ENCODE peak calls at places on chromosomes 12 and 14, in seven cellular contexts. H is activated T-helper 1 cell treated with Interleukin-2 at 50 U/mL for 16 hours; G is GM20000; C is activated CD8-positive, alpha-beta memory T cell treated with anti-CD3 and anti-CD28 coated beads, Interleukin-2, amount 50 U/mL, for 48 hours; Q is skeletal muscle cell; Z is foreskin fibroblast; A is spleen. R is an unnamed sample.

GRCh38 chr12:89162704-89163261 is 189.5 kb downstream of the DUSP6 start:
- DNase-seq in G (peak), H (no peak), Q (peak), C (peak), A (no peak), Z (peak), R (no peak)

GRCh38 chr12:105156260-105156659 is 48.7 kb downstream of the WASHC4 start:
- DNase-seq in H (no peak), G (no peak), Q (no peak), A (no peak), Z (no peak), C (no peak), R (no peak)

GRCh38 chr12:63208956-63209355 is 58.0 kb upstream of the AVPR1A start:
- DNase-seq in G (no peak), Q (no peak), Z (no peak), C (no peak), H (no peak), A (no peak), R (no peak)

GRCh38 chr14:51298895-51299294 is 58.8 kb downstream of the TMX1 start:
- DNase-seq in G (peak), A (no peak), Z (no peak), Q (no peak), H (no peak), C (no peak), R (no peak)

GRCh38 chr14:99212199-99212598 is 59.8 kb downstream of the BCL11B start:
- DNase-seq in Q (no peak), Z (no peak), H (no peak), G (no peak), A (no peak), C (no peak), R (no peak)

GRCh38 chr14:100873083-100873482 is 30.4 kb downstream of the RTL1 start:
- DNase-seq in C (no peak), Q (no peak), Z (no peak), H (no peak), A (peak), G (no peak), R (no peak)

GRCh38 chr14:103402700-103403099 is 17.5 kb downstream of the MARK3 start:
- DNase-seq in G (no peak), Z (peak), C (no peak), H (no peak), Q (no peak), A (no peak), R (no peak)

GRCh38 chr14:105492966-105493871 is 2.2 kb downstream of the TEDC1 start:
- DNase-seq in H (no peak), Q (no peak), G (no peak), Z (no peak), A (peak), C (no peak), R (no peak)

GRCh38 chr14:71286126-71286525 is 378.9 kb downstream of the PCNX1 start:
- DNase-seq in G (no peak), Q (no peak), H (no peak), Z (no peak), A (no peak), C (no peak), R (no peak)

GRCh38 chr12:121779422-121779895 is 14.0 kb downstream of the RHOF start:
- DNase-seq in H (no peak), G (no peak), A (no peak), C (no peak), Q (no peak), Z (no peak), R (no peak)

GRCh38 chr12:98741615-98742265 is 96.7 kb downstream of the APAF1 start:
- DNase-seq in G (no peak), Q (no peak), A (no peak), H (no peak), C (peak), Z (peak), R (no peak)

GRCh38 chr14:92582706-92583452 is 69.3 kb downstream of the RIN3 start:
- DNase-seq in Z (no peak), Q (no peak), H (no peak), C (no peak), A (peak), G (peak), R (no peak)

GRCh38 chr14:97158102-97158501 is 360.9 kb downstream of the VRK1 start:
- DNase-seq in A (no peak), C (no peak), H (no peak), Z (no peak), G (no peak), Q (no peak), R (no peak)

GRCh38 chr14:105272623-105273022 is 24.3 kb downstream of the BTBD6 start:
- DNase-seq in Z (no peak), Q (no peak), H (no peak), A (no peak), G (no peak), C (no peak), R (no peak)

GRCh38 chr12:89709994-89710872 is 1.6 kb upstream of the ATP2B1 start:
- DNase-seq in G (no peak), C (peak), A (no peak), H (no peak), Z (no peak), Q (no peak), R (peak)

GRCh38 chr12:124207617-124208016 is 87.3 kb upstream of the RFLNA start:
- DNase-seq in H (no peak), G (no peak), A (no peak), C (no peak), Q (no peak), Z (no peak), R (no peak)

GRCh38 chr12:119372540-119372939 is 38.0 kb downstream of the CCDC60 start:
- DNase-seq in Z (no peak), A (no peak), G (no peak), H (no peak), Q (no peak), C (no peak), R (no peak)

GRCh38 chr12:47844264-47845020 is 24.7 kb upstream of the HDAC7 start:
- DNase-seq in C (no peak), Z (no peak), G (no peak), A (peak), Q (no peak), H (no peak), R (no peak)